ENCODE peak calls at places on chromosomes 6 and 20, in seven cellular contexts. S is PC-9, T is astrocyte, N is testis, U is body of pancreas, F is adrenal gland, M is uterus. W is an unnamed sample.

GRCh38 chr6:106495014-106495413 is 134.3 kb downstream of the RTN4IP1 start:
- DNase-seq in T (no peak), F (no peak), U (no peak), S (no peak), M (no peak), N (no peak), W (no peak)

GRCh38 chr6:161922631-161923119 is 648.8 kb upstream of the AGPAT4 start:
- DNase-seq in F (peak; percentile 64), T (peak; percentile 72), S (peak; percentile 6), N (peak; percentile 81), M (no peak), U (peak; percentile 89), W (no peak)

GRCh38 chr6:168508903-168509302 is 67.9 kb downstream of the SMOC2 start:
- DNase-seq in M (no peak), S (no peak), U (no peak), F (no peak), N (no peak), T (no peak), W (no peak)

GRCh38 chr6:155498370-155498769 is 42.7 kb upstream of the NOX3 start:
- DNase-seq in S (no peak), T (peak; percentile 16), F (no peak), N (no peak), M (no peak), U (no peak), W (no peak)

GRCh38 chr6:40307712-40308111 is 279.5 kb downstream of the LRFN2 start:
- DNase-seq in T (no peak), F (no peak), U (no peak), S (no peak), M (no peak), N (no peak), W (no peak)

GRCh38 chr6:142696123-142696522 is 248.9 kb downstream of the HIVEP2 start:
- DNase-seq in U (no peak), F (no peak), T (no peak), S (no peak), N (no peak), M (no peak), W (no peak)

GRCh38 chr6:140401666-140402255 is 1027.3 kb upstream of the CITED2 start:
- DNase-seq in F (no peak), U (no peak), T (peak; percentile 48), M (no peak), N (no peak), S (no peak), W (peak; percentile 19)

GRCh38 chr20:61657719-61658377 is 405.8 kb downstream of the CDH4 start:
- DNase-seq in N (no peak), T (no peak), F (no peak), U (no peak), M (no peak), S (no peak), W (no peak)

GRCh38 chr6:15974817-15975216 is 154.1 kb upstream of the MYLIP start:
- DNase-seq in T (no peak), N (no peak), M (no peak), F (no peak), U (no peak), S (no peak), W (no peak)

GRCh38 chr6:36098920-36099647 is 31.2 kb upstream of the MAPK13 start:
- DNase-seq in N (peak; percentile 41), S (no peak), U (no peak), F (no peak), M (no peak), T (no peak), W (no peak)

GRCh38 chr6:142926494-142927273 is 18.3 kb downstream of the HIVEP2 start:
- DNase-seq in M (peak; percentile 81), S (peak; percentile 56), F (peak; percentile 86), T (peak; percentile 84), U (peak; percentile 83), N (peak; percentile 90), W (no peak)

GRCh38 chr6:9412951-9413559 is 977.7 kb upstream of the SLC35B3 start:
- DNase-seq in S (no peak), T (no peak), U (peak; percentile 51), M (no peak), F (peak; percentile 42), N (peak; percentile 52), W (no peak)

GRCh38 chr6:143059616-143060353 is 904 bp upstream of the AIG1 start:
- DNase-seq in N (no peak), S (peak; percentile 64), U (peak; percentile 38), T (peak; percentile 93), M (no peak), F (no peak), W (peak; percentile 77)

GRCh38 chr6:22756365-22756764 is 187.0 kb downstream of the HDGFL1 start:
- DNase-seq in T (peak; percentile 80), S (no peak), F (no peak), U (no peak), N (no peak), M (no peak), W (peak; percentile 20)

GRCh38 chr6:422423-423061 is 31.0 kb downstream of the IRF4 start:
- DNase-seq in T (peak; percentile 92), N (no peak), S (peak; percentile 56), U (peak; percentile 59), M (no peak), F (peak; percentile 79), W (peak; percentile 48)

GRCh38 chr6:163332575-163332974 is 81.9 kb upstream of the QKI start:
- DNase-seq in T (no peak), N (no peak), F (no peak), S (no peak), U (no peak), M (no peak), W (no peak)

GRCh38 chr20:62590301-62591121 is 51.8 kb upstream of the SLCO4A1 start:
- DNase-seq in F (peak; percentile 81), T (peak; percentile 82), U (peak; percentile 40), M (no peak), S (peak; percentile 84), N (no peak), W (no peak)

GRCh38 chr6:169864148-169865030 is 113.0 kb downstream of the ERMARD start:
- DNase-seq in T (no peak), S (no peak), N (peak; percentile 11), F (peak; percentile 11), U (peak; percentile 68), M (no peak), W (no peak)

GRCh38 chr6:45462190-45463134 is 84.7 kb upstream of the SUPT3H start:
- DNase-seq in M (no peak), N (no peak), U (no peak), T (no peak), S (no peak), F (no peak), W (no peak)

GRCh38 chr6:28203201-28203600 is 21.9 kb upstream of the ZSCAN9 start:
- DNase-seq in F (no peak), S (no peak), N (no peak), U (no peak), M (no peak), T (no peak), W (no peak)
- H3K27me3 ChIP-seq in F (peaks cover 51% of the 10 kb centered on the region), S (peaks cover 23% of the 10 kb centered on the region), N (no peaks in the 10 kb centered on the region), U (peaks cover 12% of the 10 kb centered on the region), M (peaks cover 4% of the 10 kb centered on the region), T (peaks cover 32% of the 10 kb centered on the region), W (peaks cover 8% of the 10 kb centered on the region)

GRCh38 chr6:144655376-144655775 is 370.2 kb downstream of the UTRN start:
- DNase-seq in M (no peak), U (no peak), T (no peak), S (no peak), N (no peak), F (no peak), W (no peak)
- H3K4me3 ChIP-seq in M (no peak overlapping the region), U (no peak overlapping the region), T (no peak overlapping the region), S (no peak overlapping the region), N (no peak overlapping the region), F (no peak overlapping the region), W (no peak overlapping the region)

DNA sequence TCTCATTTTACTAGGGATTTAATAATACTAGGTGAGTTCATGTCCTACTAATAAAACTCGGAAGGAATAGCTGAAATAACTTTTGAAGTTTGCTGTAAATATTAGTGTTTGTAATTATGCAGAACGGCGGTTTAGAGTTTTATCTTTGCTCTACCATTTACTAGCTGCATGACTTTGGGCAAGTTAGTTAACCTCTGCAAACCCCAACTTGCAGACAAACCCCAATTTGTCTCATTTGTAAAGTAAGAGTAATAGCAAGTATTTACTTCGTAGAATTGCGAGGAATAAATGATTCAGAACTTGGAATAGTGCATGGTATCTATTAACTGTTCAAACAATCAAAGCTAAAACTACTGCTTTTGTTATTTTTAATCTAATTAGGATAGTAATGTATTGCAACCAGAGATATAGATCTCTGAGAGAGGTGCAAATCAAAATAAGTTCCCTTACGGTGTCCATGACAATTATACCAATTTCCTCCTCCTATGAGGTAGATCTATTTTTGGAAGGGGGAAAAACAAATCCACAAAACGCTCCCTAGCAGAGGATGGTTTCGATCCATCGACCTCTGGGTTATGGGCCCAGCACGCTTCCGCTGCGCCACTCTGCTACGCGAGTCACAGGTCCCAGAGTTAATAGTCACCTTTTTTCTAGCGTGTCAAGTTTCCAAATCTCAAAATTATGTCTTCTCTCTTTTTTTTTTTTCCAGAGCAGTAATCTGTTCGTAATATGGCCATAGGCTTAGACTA is 35.1 kb upstream of the BTN3A2 start:
- DNase-seq in S (peak; percentile 71), N (no peak), M (no peak), U (no peak), F (no peak), T (peak; percentile 31), W (no peak)
- H3K27me3 ChIP-seq in S (no peaks in the 10 kb centered on the region), N (peaks cover 7% of the 10 kb centered on the region), M (peaks cover 17% of the 10 kb centered on the region), U (peaks cover 40% of the 10 kb centered on the region), F (peaks cover 60% of the 10 kb centered on the region), T (no peaks in the 10 kb centered on the region), W (no peaks in the 10 kb centered on the region)

DNA sequence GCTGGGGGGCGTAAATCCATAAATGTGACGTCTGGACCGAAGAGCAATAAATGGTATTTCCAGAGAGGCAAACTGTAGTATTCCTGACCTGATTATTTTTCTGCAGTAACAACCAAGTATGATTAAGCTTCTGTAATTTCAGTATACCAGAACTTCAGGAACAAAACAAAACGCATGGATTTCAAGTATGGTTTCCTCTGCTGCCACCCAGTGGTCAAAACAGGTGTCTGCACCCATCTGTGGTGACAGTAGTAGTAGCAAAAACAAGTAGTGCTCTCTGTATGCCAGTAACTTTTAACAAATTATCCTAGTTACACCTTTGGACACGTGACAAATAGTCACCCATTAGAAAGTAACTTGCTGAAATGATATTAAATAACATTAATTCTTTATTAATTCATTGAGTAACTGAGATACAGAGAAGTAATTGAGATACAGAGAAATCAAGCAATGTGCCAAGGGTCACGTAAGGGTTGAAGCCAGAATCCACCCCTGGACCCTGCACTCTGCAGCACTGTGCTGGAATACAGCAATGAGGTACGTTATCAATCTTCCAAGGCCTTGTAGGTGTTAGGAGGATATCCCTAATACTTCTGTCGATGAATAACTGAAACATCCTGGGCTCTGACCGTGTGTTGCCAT is 7.9 kb downstream of the CALHM4 start:
- DNase-seq in U (peak; percentile 76), N (peak; percentile 90), S (peak; percentile 65), F (peak; percentile 89), T (peak; percentile 32), M (peak; percentile 74), W (no peak)
- H3K4me3 ChIP-seq in U (no peak overlapping the region), N (no peak overlapping the region), S (no peak overlapping the region), F (no peak overlapping the region), T (no peak overlapping the region), M (peak overlapping the region; percentile 31), W (no peak overlapping the region)

GRCh38 chr6:108157972-108158441 is 7.8 kb upstream of the NR2E1 start:
- DNase-seq in S (no peak), T (no peak), M (no peak), F (no peak), U (no peak), N (no peak), W (no peak)
- H3K27me3 ChIP-seq in S (peaks cover 16% of the 10 kb centered on the region), T (peaks cover 83% of the 10 kb centered on the region), M (peaks cover 17% of the 10 kb centered on the region), F (peaks cover 96% of the 10 kb centered on the region), U (peaks cover 38% of the 10 kb centered on the region), N (no peaks in the 10 kb centered on the region), W (peaks cover 48% of the 10 kb centered on the region)

GRCh38 chr20:8854566-8854965 is 214.3 kb upstream of the PLCB4 start:
- DNase-seq in T (peak; percentile 46), S (no peak), U (peak; percentile 19), M (peak; percentile 75), F (peak; percentile 23), N (peak; percentile 85), W (no peak)
- H3K4me3 ChIP-seq in T (no peak overlapping the region), S (no peak overlapping the region), U (no peak overlapping the region), M (peak overlapping the region; percentile 7), F (no peak overlapping the region), N (no peak overlapping the region), W (peak overlapping the region; percentile 12)